ENCODE peak calls at places on chromosome 15, in eight cellular contexts. D, M, E, J, S, W, G and R are unnamed samples.

GRCh38 chr15:70518201-70519003 is 245.0 kb downstream of the UACA start:
- DNase-seq in J (no peak), G (no peak), W (no peak), E (no peak), M (no peak), S (no peak), D (no peak), R (no peak)

GRCh38 chr15:40333922-40334492 is 6.7 kb downstream of the CCDC9B start:
- DNase-seq in S (no peak), D (peak), M (peak), J (no peak), E (peak), W (no peak), G (peak), R (peak)

GRCh38 chr15:58605931-58606330 is 143.6 kb downstream of the ADAM10 start:
- DNase-seq in M (no peak), D (no peak), E (no peak), J (no peak), S (no peak), G (no peak), W (no peak), R (no peak)

GRCh38 chr15:100981086-100981485 is 61.9 kb downstream of the LRRK1 start:
- DNase-seq in G (no peak), M (no peak), S (no peak), J (no peak), E (no peak), W (no peak), D (no peak), R (no peak)

GRCh38 chr15:92869263-92869940 is 30.7 kb upstream of the CHD2 start:
- DNase-seq in W (peak), M (no peak), E (no peak), D (no peak), G (no peak), J (no peak), S (peak), R (no peak)

GRCh38 chr15:69090197-69090948 is 70.1 kb upstream of the GLCE start:
- DNase-seq in D (no peak), J (no peak), S (no peak), W (peak), M (no peak), E (no peak), G (peak), R (peak)

GRCh38 chr15:93506646-93507045 is 417.6 kb upstream of the RGMA start:
- DNase-seq in D (no peak), M (no peak), S (no peak), E (no peak), W (no peak), G (no peak), J (no peak), R (no peak)

GRCh38 chr15:93059442-93059841 is 29.6 kb downstream of the RGMA start:
- DNase-seq in G (no peak), S (no peak), W (no peak), D (no peak), E (no peak), J (no peak), M (no peak), R (no peak)

GRCh38 chr15:83129791-83130190 is 22.3 kb downstream of the TM6SF1 start:
- DNase-seq in D (no peak), W (no peak), M (no peak), G (no peak), S (no peak), E (no peak), J (no peak), R (no peak)

GRCh38 chr15:48925714-48926223 is 38.0 kb downstream of the SHC4 start:
- DNase-seq in M (no peak), J (no peak), S (peak), D (no peak), G (peak), W (peak), E (no peak), R (peak)

GRCh38 chr15:90952901-90953677 is 1.6 kb upstream of the RCCD1 start:
- DNase-seq in S (no peak), W (no peak), E (no peak), M (peak), D (no peak), G (no peak), J (no peak), R (no peak)

GRCh38 chr15:101168898-101169297 is 83.0 kb downstream of the CHSY1 start:
- DNase-seq in J (no peak), G (no peak), W (no peak), E (no peak), D (no peak), S (no peak), M (no peak), R (no peak)

GRCh38 chr15:78103406-78104118 is 11.2 kb downstream of the SH2D7 start:
- DNase-seq in D (no peak), W (no peak), M (peak), S (no peak), G (no peak), E (no peak), J (no peak), R (no peak)

GRCh38 chr15:33296856-33297255 is 13.9 kb upstream of the RYR3 start:
- DNase-seq in D (no peak), S (no peak), M (no peak), W (no peak), G (no peak), J (no peak), E (no peak), R (peak)

GRCh38 chr15:73654659-73655058 is 21.5 kb upstream of the NPTN start:
- DNase-seq in D (no peak), W (no peak), S (no peak), G (no peak), E (no peak), J (no peak), M (no peak), R (no peak)